ENCODE peak calls at places on chromosomes 12 and 14, in six cellular contexts. C is astrocyte of the spinal cord; R is activated T-cell treated with anti-CD3 and anti-CD28 coated beads for 1 hour; O is B cell; E is ovary; U is activated CD4-positive, alpha-beta T cell treated with anti-CD3 and anti-CD28 coated beads, Interleukin-2, amount 10 ng/mL, durations not matched to agents 7 days and 5 days. T is an unnamed sample.

GRCh38 chr12:80936642-80937390 is 918 bp downstream of the LIN7A start:
- DNase-seq in O (no peak), U (no peak), E (peak; percentile 62), R (no peak), C (peak; percentile 63), T (no peak)

GRCh38 chr12:47849261-47849660 is 29.6 kb upstream of the HDAC7 start:
- DNase-seq in R (no peak), C (no peak), E (peak; percentile 4), U (no peak), O (no peak), T (no peak)

GRCh38 chr12:80192087-80192486 is 92.8 kb downstream of the OTOGL start:
- DNase-seq in O (no peak), R (no peak), E (no peak), C (no peak), U (no peak), T (no peak)

GRCh38 chr12:32400114-32400672 is 835 bp downstream of the FGD4 start:
- DNase-seq in O (no peak), E (no peak), U (no peak), R (no peak), C (no peak), T (no peak)

GRCh38 chr14:95206534-95206933 is 49.2 kb upstream of the DICER1 start:
- DNase-seq in C (no peak), E (no peak), U (no peak), O (no peak), R (no peak), T (no peak)

GRCh38 chr12:58563621-58564020 is 356.7 kb downstream of the LRIG3 start:
- DNase-seq in R (no peak), U (no peak), O (no peak), E (no peak), C (no peak), T (no peak)

GRCh38 chr12:95185096-95185495 is 32.2 kb downstream of the FGD6 start:
- DNase-seq in E (no peak), U (no peak), R (no peak), O (no peak), C (no peak), T (no peak)

GRCh38 chr12:112977139-112977538 is 1.2 kb upstream of the OAS2 start:
- DNase-seq in U (no peak), E (no peak), O (no peak), C (no peak), R (no peak), T (no peak)

GRCh38 chr12:122749569-122750332 is 2.9 kb upstream of the DENR start:
- DNase-seq in U (no peak), O (no peak), E (no peak), C (no peak), R (no peak), T (no peak)

GRCh38 chr12:24039113-24039525 is 89.6 kb upstream of the SOX5 start:
- DNase-seq in R (no peak), E (no peak), O (no peak), C (peak; percentile 97), U (no peak), T (no peak)

GRCh38 chr14:32129124-32129523 is 52.0 kb downstream of the ARHGAP5 start:
- DNase-seq in E (no peak), U (no peak), O (no peak), R (no peak), C (peak; percentile 70), T (no peak)

GRCh38 chr12:32501835-32502333 is 102.5 kb downstream of the FGD4 start:
- DNase-seq in R (no peak), E (no peak), U (no peak), C (peak; percentile 79), O (no peak), T (no peak)

GRCh38 chr12:75759842-75760260 is 248.4 kb upstream of the KRR1 start:
- DNase-seq in C (peak; percentile 91), O (no peak), R (no peak), U (no peak), E (no peak), T (no peak)

GRCh38 chr14:100025111-100025510 is 40.1 kb upstream of the EVL start:
- DNase-seq in O (no peak), U (peak; percentile 43), E (no peak), C (no peak), R (no peak), T (no peak)

GRCh38 chr12:55658635-55659391 is 22.1 kb downstream of the OR10P1 start:
- DNase-seq in C (no peak), O (no peak), E (no peak), R (no peak), U (no peak), T (no peak)

GRCh38 chr12:132196873-132197390 is 52.7 kb downstream of the NOC4L start:
- DNase-seq in C (no peak), E (no peak), R (no peak), O (no peak), U (no peak), T (no peak)

GRCh38 chr14:92058006-92058917 is 18.4 kb upstream of the TRIP11 start:
- DNase-seq in E (no peak), R (no peak), U (no peak), O (no peak), C (no peak), T (no peak)

GRCh38 chr12:123250471-123251383 is 17.5 kb downstream of the MTRFR start:
- DNase-seq in R (no peak), C (no peak), O (no peak), E (no peak), U (no peak), T (no peak)

GRCh38 chr14:61285364-61285763 is 4.2 kb upstream of the TMEM30B start:
- DNase-seq in O (no peak), R (no peak), E (no peak), C (no peak), U (no peak), T (no peak)

GRCh38 chr12:48078901-48079300 is 27.0 kb downstream of the SENP1 start:
- DNase-seq in E (no peak), C (peak; percentile 6), U (no peak), R (no peak), O (no peak), T (no peak)

GRCh38 chr12:112599871-112600270 is 181.1 kb downstream of the PTPN11 start:
- DNase-seq in C (no peak), R (no peak), O (no peak), U (no peak), E (no peak), T (no peak)

GRCh38 chr14:54642121-54642520 is 75.2 kb downstream of the SAMD4A start:
- DNase-seq in U (no peak), C (no peak), E (no peak), R (no peak), O (no peak), T (no peak)

GRCh38 chr14:59337151-59337611 is 128.0 kb downstream of the GPR135 start:
- DNase-seq in O (no peak), R (no peak), C (peak; percentile 46), U (no peak), E (peak; percentile 52), T (no peak)

GRCh38 chr12:105330938-105331804 is 680 bp downstream of the C12orf75 start:
- DNase-seq in E (peak; percentile 53), R (peak; percentile 24), C (peak; percentile 34), U (peak; percentile 51), O (no peak), T (peak; percentile 14)

GRCh38 chr12:12379831-12380730 is 23.2 kb downstream of the BORCS5 start:
- DNase-seq in R (no peak), U (peak; percentile 59), E (no peak), O (no peak), C (no peak), T (no peak)

GRCh38 chr12:48199784-48200198 is 3.3 kb downstream of the OR10AD1 start:
- DNase-seq in E (no peak), O (no peak), R (no peak), C (no peak), U (no peak), T (no peak)

GRCh38 chr14:105487449-105487985 is 831 bp downstream of the CRIP1 start:
- DNase-seq in E (no peak), U (peak; percentile 79), C (no peak), R (peak; percentile 67), O (peak; percentile 77), T (peak; percentile 69)

GRCh38 chr12:124929649-124930419 is 15.4 kb upstream of the UBC start:
- DNase-seq in E (no peak), O (no peak), C (no peak), R (no peak), U (no peak), T (no peak)

GRCh38 chr14:75628816-75629215 is 31.9 kb downstream of the ERG28 start:
- DNase-seq in R (no peak), C (no peak), O (no peak), U (no peak), E (no peak), T (no peak)

GRCh38 chr14:33756833-33757232 is 194.0 kb downstream of the EGLN3 start:
- DNase-seq in R (no peak), E (no peak), U (no peak), C (no peak), O (no peak), T (no peak)

GRCh38 chr12:98820005-98820404 is 174.9 kb downstream of the APAF1 start:
- DNase-seq in U (no peak), E (no peak), R (no peak), C (peak; percentile 12), O (no peak), T (no peak)

GRCh38 chr14:22221508-22221907 is 367.5 kb downstream of the DAD1 start:
- DNase-seq in U (peak; percentile 6), R (no peak), E (no peak), C (peak; percentile 35), O (no peak), T (no peak)

GRCh38 chr12:108207791-108208730 is 79.0 kb downstream of the WSCD2 start:
- DNase-seq in C (no peak), E (no peak), O (no peak), U (no peak), R (no peak), T (no peak)

GRCh38 chr14:105526781-105527380 is 498 bp downstream of the TMEM121 start:
- DNase-seq in C (no peak), U (no peak), O (peak; percentile 37), R (no peak), E (peak; percentile 56), T (no peak)

GRCh38 chr14:29584992-29585391 is 342.7 kb downstream of the PRKD1 start:
- DNase-seq in U (no peak), C (peak; percentile 83), R (no peak), O (no peak), E (peak; percentile 44), T (no peak)

GRCh38 chr14:33039321-33039720 is 100.6 kb downstream of the NPAS3 start:
- DNase-seq in O (no peak), U (no peak), E (no peak), C (no peak), R (no peak), T (no peak)

GRCh38 chr12:38669081-38669480 is 236.3 kb downstream of the CPNE8 start:
- DNase-seq in C (no peak), R (no peak), O (no peak), U (no peak), E (no peak), T (no peak)

GRCh38 chr14:103084021-103084919 is at the start of gene LBHD2:
- DNase-seq in C (no peak), E (no peak), O (no peak), U (no peak), R (no peak), T (no peak)

GRCh38 chr14:65000868-65001600 is 14.3 kb downstream of the FNTB start:
- DNase-seq in C (no peak), E (no peak), O (no peak), U (no peak), R (no peak), T (no peak)

T was measured in activated effector memory CD4-positive, alpha-beta T cell treated with Interleukin-2 at 50 U/mL for 16 hours.